ENCODE peak calls at places on chromosome 5, in four cellular contexts. E, C, U and D are unnamed samples.

GRCh38 chr5:172606156-172606785 is 34.8 kb upstream of the NEURL1B start:
- DNase-seq in E (no peak), C (no peak), U (no peak), D (no peak)

GRCh38 chr5:137563301-137563645 is 64.1 kb upstream of the SPOCK1 start:
- DNase-seq in E (no peak), C (no peak), U (no peak), D (no peak)

GRCh38 chr5:119168401-119168800 is 97.5 kb downstream of the DMXL1 start:
- DNase-seq in E (no peak), C (no peak), U (no peak), D (peak)

GRCh38 chr5:75055727-75056144 is 3.4 kb upstream of the GCNT4 start:
- DNase-seq in E (no peak), C (peak), U (no peak), D (no peak)

GRCh38 chr5:143494162-143494561 is 90.7 kb upstream of the NR3C1 start:
- DNase-seq in E (no peak), C (peak), U (no peak), D (peak)

GRCh38 chr5:113336975-113337374 is 97.8 kb downstream of the TSSK1B start:
- DNase-seq in E (peak), C (peak), U (no peak), D (peak)

GRCh38 chr5:105501315-105501714 is 1938.7 kb upstream of the NUDT12 start:
- DNase-seq in E (no peak), C (no peak), U (no peak), D (no peak)

GRCh38 chr5:109964136-109964535 is 274.4 kb downstream of the MAN2A1 start:
- DNase-seq in E (no peak), C (no peak), U (no peak), D (no peak)

GRCh38 chr5:30539004-30539634 is 654.4 kb upstream of the CDH6 start:
- DNase-seq in E (no peak), C (peak), U (peak), D (no peak)